ENCODE peak calls at places on chromosomes 2 and 18, in five cellular contexts. Q is testis, X is OCI-LY7, D is esophagus squamous epithelium, I is GM10248. K is an unnamed sample.

GRCh38 chr2:47520302-47520630 is 117.3 kb downstream of the MSH2 start:
- DNase-seq in Q (no peak), X (peak; percentile 82), D (no peak), I (no peak), K (no peak)

GRCh38 chr2:18926633-18927524 is 337.5 kb upstream of the NT5C1B start:
- DNase-seq in Q (no peak), X (no peak), D (no peak), I (no peak), K (no peak)

GRCh38 chr2:191166111-191166755 is 15.4 kb upstream of the STAT4 start:
- DNase-seq in Q (no peak), X (no peak), D (no peak), I (no peak), K (no peak)

GRCh38 chr2:15942711-15943345 is 2.5 kb downstream of the MYCN start:
- DNase-seq in Q (no peak), X (no peak), D (no peak), I (no peak), K (no peak)

GRCh38 chr2:176745543-176746331 is 466.9 kb upstream of the HNRNPA3 start:
- DNase-seq in Q (no peak), X (no peak), D (no peak), I (no peak), K (no peak)

GRCh38 chr2:25655316-25655715 is 18.1 kb downstream of the DTNB start:
- DNase-seq in Q (no peak), X (no peak), D (no peak), I (no peak), K (no peak)

GRCh38 chr18:13260114-13260926 is 41.8 kb downstream of the LDLRAD4 start:
- DNase-seq in Q (no peak), X (no peak), D (no peak), I (no peak), K (no peak)

GRCh38 chr2:61158356-61158944 is 3.5 kb upstream of the C2orf74 start:
- DNase-seq in Q (no peak), X (no peak), D (no peak), I (no peak), K (no peak)

GRCh38 chr2:43119303-43119702 is 107.1 kb downstream of the ZFP36L2 start:
- DNase-seq in Q (no peak), X (no peak), D (no peak), I (no peak), K (no peak)

GRCh38 chr2:198657520-198658121 is 800.1 kb downstream of the SATB2 start:
- DNase-seq in Q (peak; percentile 27), X (peak; percentile 82), D (no peak), I (no peak), K (no peak)

GRCh38 chr2:4168834-4169233 is 465.5 kb downstream of the DCDC2C start:
- DNase-seq in Q (no peak), X (no peak), D (no peak), I (no peak), K (no peak)

GRCh38 chr18:55343396-55344073 is 244.5 kb downstream of the TCF4 start:
- DNase-seq in Q (no peak), X (peak; percentile 26), D (no peak), I (no peak), K (no peak)

GRCh38 chr2:112449854-112450253 is 16.4 kb upstream of the RGPD8 start:
- DNase-seq in Q (no peak), X (no peak), D (no peak), I (no peak), K (no peak)

GRCh38 chr2:120758181-120759048 is 22.7 kb downstream of the GLI2 start:
- DNase-seq in Q (peak; percentile 81), X (no peak), D (no peak), I (no peak), K (peak; percentile 21)

GRCh38 chr2:1491751-1492150 is 78.5 kb downstream of the TPO start:
- DNase-seq in Q (peak; percentile 5), X (no peak), D (no peak), I (no peak), K (no peak)

GRCh38 chr2:175418224-175418843 is 236.8 kb upstream of the ATP5MC3 start:
- DNase-seq in Q (no peak), X (no peak), D (no peak), I (no peak), K (no peak)

GRCh38 chr2:163345795-163346573 is 389.8 kb downstream of the FIGN start:
- DNase-seq in Q (no peak), X (peak; percentile 59), D (no peak), I (peak; percentile 47), K (no peak)

GRCh38 chr18:37408676-37409305 is 156.8 kb downstream of the CELF4 start:
- DNase-seq in Q (no peak), X (no peak), D (no peak), I (no peak), K (no peak)

GRCh38 chr2:70767699-70768584 is at the start of gene ADD2:
- DNase-seq in Q (peak; percentile 30), X (no peak), D (no peak), I (peak; percentile 48), K (no peak)

GRCh38 chr18:35972197-35973000 is at the start of gene RMP24:
- DNase-seq in Q (peak; percentile 97), X (peak; percentile 91), D (peak; percentile 64), I (peak; percentile 95), K (peak; percentile 86)

GRCh38 chr2:212354382-212354781 is 184.2 kb downstream of the ERBB4 start:
- DNase-seq in Q (no peak), X (no peak), D (no peak), I (no peak), K (no peak)

GRCh38 chr18:29271496-29271895 is 1094.6 kb upstream of the CDH2 start:
- DNase-seq in Q (no peak), X (no peak), D (no peak), I (no peak), K (no peak)

GRCh38 chr2:39683022-39683699 is 17.4 kb downstream of the TMEM178A start:
- DNase-seq in Q (no peak), X (no peak), D (no peak), I (no peak), K (no peak)

GRCh38 chr2:150280255-150280654 is 207.2 kb downstream of the RND3 start:
- DNase-seq in Q (peak; percentile 34), X (no peak), D (no peak), I (no peak), K (no peak)

GRCh38 chr2:186783254-186783653 is 65.7 kb downstream of the ZSWIM2 start:
- DNase-seq in Q (no peak), X (no peak), D (no peak), I (no peak), K (no peak)

GRCh38 chr2:186784930-186785329 is 64.0 kb downstream of the ZSWIM2 start:
- DNase-seq in Q (no peak), X (no peak), D (no peak), I (no peak), K (no peak)

GRCh38 chr2:186780701-186781316 is 68.2 kb downstream of the ZSWIM2 start:
- DNase-seq in Q (no peak), X (no peak), D (no peak), I (no peak), K (no peak)
- TF ChIP-seq CTCF in Q (no peak), X (peak; percentile 34), D (no peak), I (no peak), K (no peak)

GRCh38 chr2:52810460-52810859 is 957.1 kb upstream of the CHAC2 start:
- DNase-seq in Q (no peak), X (no peak), D (no peak), I (peak; percentile 8), K (no peak)
- TF ChIP-seq CTCF in Q (no peak), X (peak; percentile 38), D (no peak), I (peak; percentile 28), K (no peak)

GRCh38 chr2:119311371-119311770 is 55.3 kb downstream of the C2orf76 start:
- DNase-seq in Q (no peak), X (peak; percentile 76), D (no peak), I (no peak), K (no peak)
- TF ChIP-seq CTCF in Q (no peak), X (peak; percentile 68), D (no peak), I (no peak), K (no peak)

DNA sequence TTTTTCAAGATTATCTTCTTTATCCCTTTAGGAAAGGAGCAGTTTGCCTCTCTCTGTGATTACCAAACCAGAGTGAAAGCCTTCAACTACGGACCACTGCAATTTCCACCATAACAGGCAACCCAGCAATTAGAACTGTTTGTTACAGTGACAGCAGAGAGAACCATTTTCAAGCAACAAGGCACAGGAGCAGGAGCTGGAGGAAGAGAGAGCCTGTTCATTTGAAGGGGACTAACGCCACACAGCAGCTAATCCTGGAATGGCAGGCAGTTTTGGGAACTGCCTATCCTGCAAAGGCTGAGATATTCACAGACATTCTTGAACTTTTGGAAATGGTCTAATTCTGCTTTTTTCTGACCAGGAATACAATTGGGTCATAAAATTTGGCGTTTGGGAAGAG is 1541.9 kb upstream of the PIK3C3 start:
- DNase-seq in Q (peak; percentile 64), X (no peak), D (no peak), I (no peak), K (no peak)
- TF ChIP-seq CTCF in Q (no peak), X (no peak), D (no peak), I (no peak), K (no peak)

GRCh38 chr2:142139384-142139783 is 8.6 kb upstream of the LRP1B start:
- DNase-seq in Q (no peak), X (no peak), D (no peak), I (no peak), K (no peak)

GRCh38 chr2:142142595-142142994 is 11.8 kb upstream of the LRP1B start:
- DNase-seq in Q (no peak), X (no peak), D (no peak), I (no peak), K (no peak)

GRCh38 chr2:142136571-142136970 is 5.8 kb upstream of the LRP1B start:
- DNase-seq in Q (no peak), X (no peak), D (no peak), I (no peak), K (no peak)

GRCh38 chr2:142144547-142144946 is 13.7 kb upstream of the LRP1B start:
- DNase-seq in Q (no peak), X (no peak), D (no peak), I (no peak), K (no peak)

GRCh38 chr2:142140434-142140845 is 9.6 kb upstream of the LRP1B start:
- DNase-seq in Q (no peak), X (peak; percentile 33), D (no peak), I (no peak), K (no peak)
- TF ChIP-seq CTCF in Q (peak; percentile 10), X (peak; percentile 86), D (peak; percentile 14), I (peak; percentile 36), K (no peak)

DNA sequence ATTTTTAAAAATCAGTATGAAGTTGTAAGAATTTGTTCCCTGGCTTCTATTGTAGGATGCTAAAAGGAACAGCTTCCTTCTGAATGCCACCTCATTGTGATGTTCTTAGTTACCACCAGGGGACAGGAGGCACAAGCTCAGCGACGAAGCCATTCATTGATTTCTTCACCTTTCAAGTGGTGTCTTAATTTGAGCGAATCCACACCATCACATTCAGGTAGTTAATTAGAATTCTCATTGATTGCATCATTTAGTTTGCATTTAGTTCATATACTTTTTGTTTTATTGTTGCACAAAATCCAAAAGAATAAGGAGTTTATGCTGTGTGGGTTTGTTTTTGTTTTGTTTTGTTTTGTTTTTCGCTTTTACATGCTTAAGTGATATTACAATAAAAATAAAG is 23.1 kb downstream of the CYP27C1 start:
- DNase-seq in Q (no peak), X (peak; percentile 38), D (no peak), I (no peak), K (no peak)
- TF ChIP-seq CTCF in Q (peak; percentile 15), X (peak; percentile 73), D (peak; percentile 40), I (peak; percentile 10), K (no peak)